ENCODE peak calls at places on chromosomes 7 and 10, in six cellular contexts. P is cardiac muscle cell; G is CD4-positive, alpha-beta T cell; O is PC-9; S is fibroblast of pulmonary artery; I is right lobe of liver. R is an unnamed sample.

GRCh38 chr10:3095373-3096139 is 28.2 kb downstream of the PFKP start:
- DNase-seq in P (no peak), G (no peak), O (peak), S (peak), I (no peak), R (peak)

GRCh38 chr10:132713421-132714095 is 72.4 kb downstream of the NKX6-2 start:
- DNase-seq in P (no peak), G (no peak), O (no peak), S (no peak), I (peak), R (no peak)

GRCh38 chr10:85542149-85542548 is 824.4 kb downstream of the GRID1 start:
- DNase-seq in P (no peak), G (no peak), O (no peak), S (no peak), I (no peak), R (no peak)

GRCh38 chr10:76883596-76883995 is 754.0 kb downstream of the KCNMA1 start:
- DNase-seq in P (no peak), G (no peak), O (no peak), S (no peak), I (no peak), R (no peak)

GRCh38 chr7:134045716-134046115 is 81.4 kb upstream of the LRGUK start:
- DNase-seq in P (no peak), G (no peak), O (no peak), S (no peak), I (no peak), R (no peak)

GRCh38 chr7:35465791-35466336 is 212.0 kb upstream of the TBX20 start:
- DNase-seq in P (peak), G (no peak), O (no peak), S (no peak), I (no peak), R (no peak)

GRCh38 chr10:70693619-70694286 is 21.4 kb downstream of the ADAMTS14 start:
- DNase-seq in P (no peak), G (no peak), O (no peak), S (peak), I (no peak), R (peak)

GRCh38 chr10:28291881-28292297 is 11.0 kb downstream of the MPP7 start:
- DNase-seq in P (no peak), G (no peak), O (no peak), S (peak), I (no peak), R (no peak)

GRCh38 chr10:62188021-62188616 is 80.5 kb downstream of the RTKN2 start:
- DNase-seq in P (no peak), G (no peak), O (no peak), S (no peak), I (no peak), R (no peak)

GRCh38 chr7:47190462-47190861 is 391.4 kb downstream of the TNS3 start:
- DNase-seq in P (no peak), G (no peak), O (no peak), S (no peak), I (no peak), R (no peak)

GRCh38 chr10:42932735-42933453 is 144.0 kb upstream of the RET start:
- DNase-seq in P (peak), G (peak), O (no peak), S (no peak), I (no peak), R (no peak)

GRCh38 chr10:113493195-113493594 is 59.7 kb upstream of the HABP2 start:
- DNase-seq in P (no peak), G (no peak), O (no peak), S (no peak), I (no peak), R (no peak)

GRCh38 chr7:151349507-151349853 is 7.9 kb downstream of the NUB1 start:
- DNase-seq in P (no peak), G (no peak), O (no peak), S (no peak), I (no peak), R (no peak)

GRCh38 chr7:73894851-73895441 is 34.0 kb downstream of the TMEM270 start:
- DNase-seq in P (no peak), G (no peak), O (peak), S (peak), I (no peak), R (peak)

GRCh38 chr10:13349776-13350274 is 1.7 kb upstream of the SEPHS1 start:
- DNase-seq in P (peak), G (no peak), O (peak), S (peak), I (peak), R (no peak)

GRCh38 chr10:96130326-96130758 is 245 bp downstream of the ZNF518A start:
- DNase-seq in P (peak), G (peak), O (peak), S (peak), I (peak), R (peak)

GRCh38 chr7:93044147-93044810 is 73.5 kb downstream of the SAMD9 start:
- DNase-seq in P (no peak), G (no peak), O (no peak), S (peak), I (no peak), R (no peak)

GRCh38 chr7:73830872-73831655 is at the start of gene CLDN4:
- DNase-seq in P (no peak), G (no peak), O (peak), S (no peak), I (no peak), R (no peak)

GRCh38 chr10:49611166-49611814 is 1.2 kb downstream of the SLC18A3 start:
- DNase-seq in P (no peak), G (no peak), O (no peak), S (no peak), I (no peak), R (no peak)

GRCh38 chr10:127132434-127132833 is 64.0 kb downstream of the INSYN2A start:
- DNase-seq in P (no peak), G (no peak), O (no peak), S (no peak), I (no peak), R (no peak)

GRCh38 chr7:46695045-46695708 is 774.1 kb upstream of the IGFBP3 start:
- DNase-seq in P (no peak), G (no peak), O (no peak), S (no peak), I (peak), R (no peak)

GRCh38 chr7:64867863-64868440 is 35.1 kb upstream of the ZNF273 start:
- DNase-seq in P (no peak), G (no peak), O (no peak), S (no peak), I (no peak), R (no peak)

GRCh38 chr10:73644015-73644743 is 2.9 kb upstream of the MYOZ1 start:
- DNase-seq in P (peak), G (peak), O (peak), S (peak), I (no peak), R (peak)

GRCh38 chr7:152860302-152860701 is 100.8 kb downstream of the ACTR3B start:
- DNase-seq in P (no peak), G (no peak), O (no peak), S (no peak), I (no peak), R (no peak)

GRCh38 chr7:98203261-98203963 is 7.8 kb upstream of the BHLHA15 start:
- DNase-seq in P (no peak), G (no peak), O (no peak), S (no peak), I (no peak), R (no peak)

GRCh38 chr10:17430647-17431355 is 23.6 kb downstream of the ST8SIA6 start:
- DNase-seq in P (peak), G (peak), O (peak), S (peak), I (peak), R (peak)

GRCh38 chr7:155090647-155091046 is 20.5 kb downstream of the HTR5A start:
- DNase-seq in P (no peak), G (no peak), O (no peak), S (no peak), I (no peak), R (no peak)

GRCh38 chr7:113370910-113371309 is 252.6 kb upstream of the SMIM30 start:
- DNase-seq in P (no peak), G (no peak), O (no peak), S (no peak), I (no peak), R (peak)

GRCh38 chr10:130744631-130745030 is 566.9 kb downstream of the TCERG1L start:
- DNase-seq in P (no peak), G (no peak), O (no peak), S (no peak), I (peak), R (no peak)

GRCh38 chr7:42758124-42758523 is 153.7 kb downstream of the C7orf25 start:
- DNase-seq in P (no peak), G (no peak), O (no peak), S (no peak), I (no peak), R (no peak)

GRCh38 chr7:134071355-134072331 is 55.5 kb upstream of the LRGUK start:
- DNase-seq in P (no peak), G (no peak), O (no peak), S (no peak), I (no peak), R (no peak)

GRCh38 chr10:95508730-95509129 is 52.4 kb downstream of the SORBS1 start:
- DNase-seq in P (peak), G (no peak), O (no peak), S (peak), I (no peak), R (no peak)

GRCh38 chr10:58488921-58489320 is 23.8 kb upstream of the BICC1 start:
- DNase-seq in P (no peak), G (no peak), O (no peak), S (peak), I (no peak), R (no peak)

GRCh38 chr10:26380815-26381214 is 57.3 kb upstream of the APBB1IP start:
- DNase-seq in P (no peak), G (no peak), O (no peak), S (peak), I (no peak), R (no peak)

GRCh38 chr10:77865585-77866324 is 60.8 kb downstream of the DLG5 start:
- DNase-seq in P (no peak), G (no peak), O (no peak), S (no peak), I (no peak), R (no peak)

GRCh38 chr7:24576171-24577052 is 3.2 kb downstream of the PALS2 start:
- DNase-seq in P (peak), G (no peak), O (peak), S (peak), I (no peak), R (peak)

DNA sequence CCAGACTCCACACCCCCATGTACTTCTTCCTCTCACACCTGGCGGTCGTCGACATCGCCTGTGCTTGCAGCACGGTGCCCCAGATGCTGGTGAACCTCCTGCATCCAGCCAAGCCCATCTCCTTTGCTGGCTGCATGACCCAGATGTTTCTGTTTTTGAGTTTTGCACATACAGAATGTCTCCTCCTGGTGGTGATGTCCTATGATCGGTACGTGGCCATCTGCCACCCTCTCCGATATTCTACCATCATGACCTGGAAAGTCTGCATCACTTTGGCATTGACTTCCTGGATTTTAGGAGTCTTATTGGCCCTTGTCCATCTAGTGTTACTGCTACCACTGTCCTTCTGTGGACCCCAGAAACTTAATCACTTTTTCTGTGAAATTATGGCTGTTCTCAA is 4.8 kb downstream of the OR2A25 start:
- DNase-seq in P (no peak), G (no peak), O (no peak), S (no peak), I (no peak), R (no peak)
- TF ChIP-seq CTCF in P (no peak), G (no peak), O (no peak), S (no peak), I (no peak), R (no peak)

DNA sequence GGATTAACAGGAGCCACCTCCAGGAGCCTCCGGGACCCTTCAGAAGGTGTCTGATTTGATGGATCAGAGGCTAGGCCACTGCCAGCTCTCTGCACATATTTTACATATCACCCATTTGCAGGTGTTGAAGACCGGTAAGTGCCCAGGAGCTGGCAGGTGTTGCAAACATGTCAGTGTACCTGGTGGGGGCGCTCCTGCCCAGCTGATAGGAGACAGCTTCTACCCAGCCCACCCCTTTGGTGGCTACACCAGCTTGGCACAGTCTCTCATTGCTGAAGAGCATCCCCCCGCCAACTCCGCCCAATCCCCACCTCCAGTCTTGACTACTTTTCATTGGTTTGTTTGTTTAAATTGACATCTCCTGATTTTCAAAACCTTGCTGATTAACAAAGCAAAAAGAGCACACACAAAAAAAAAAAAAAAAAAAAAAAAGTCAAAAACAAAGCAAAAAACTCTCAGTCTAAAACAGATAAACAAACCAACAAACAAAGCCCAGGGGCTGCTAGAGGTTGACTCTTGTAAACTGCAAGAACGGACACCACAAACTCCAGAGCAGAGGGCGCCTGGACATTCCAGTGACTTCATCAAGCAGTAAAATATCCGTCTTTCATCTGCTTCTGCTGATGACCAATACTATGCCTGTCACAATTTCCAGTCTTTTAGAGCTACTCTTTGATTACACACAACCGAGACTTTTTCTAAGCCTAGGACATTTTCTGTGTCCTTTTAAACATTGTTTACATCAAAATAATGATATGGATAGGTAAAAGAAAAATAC is 275.3 kb downstream of the NRG3 start:
- DNase-seq in P (peak), G (no peak), O (peak), S (peak), I (peak), R (no peak)
- TF ChIP-seq CTCF in P (peak), G (no peak), O (peak), S (peak), I (peak), R (no peak)

DNA sequence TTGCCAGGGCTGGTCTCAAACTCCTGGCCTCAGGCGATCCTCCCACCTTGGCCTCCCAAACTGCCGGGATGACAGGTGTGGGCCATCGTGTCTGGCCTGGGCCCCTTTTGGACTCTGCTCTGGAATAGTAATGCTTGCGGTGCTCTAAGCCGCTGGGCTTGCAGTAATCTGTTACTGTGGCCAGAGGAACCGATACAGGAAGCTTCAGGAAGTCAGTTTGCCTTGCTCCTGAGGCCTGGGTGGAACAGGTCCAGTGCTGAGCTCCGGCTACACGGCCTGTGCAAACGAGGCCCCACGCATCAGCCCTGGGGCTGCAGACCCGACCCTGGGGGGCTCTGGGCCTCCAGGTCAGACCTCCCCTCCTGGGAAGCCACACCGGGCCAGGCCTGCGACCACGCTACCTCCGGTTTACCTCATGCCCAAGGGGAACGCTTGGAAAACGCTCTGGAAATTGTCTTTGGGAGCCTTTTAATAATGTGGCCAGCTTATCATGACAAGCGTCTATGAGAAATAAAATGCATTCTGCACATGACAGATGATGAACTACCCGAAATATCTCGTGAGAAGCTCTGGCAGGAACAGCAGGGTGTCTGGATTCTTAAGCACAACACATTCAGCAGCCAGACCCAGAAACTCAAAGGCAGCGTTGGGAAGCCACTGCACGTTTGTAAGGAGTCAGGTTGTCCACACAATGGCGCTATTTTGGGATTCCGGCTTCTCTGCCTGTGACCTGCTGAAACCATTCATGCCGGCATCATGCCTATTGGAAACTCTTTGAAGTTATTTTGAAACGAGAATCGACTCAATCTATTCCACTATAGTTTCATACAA is 10.1 kb upstream of the ADAP1 start:
- DNase-seq in P (peak), G (no peak), O (no peak), S (peak), I (no peak), R (no peak)
- TF ChIP-seq CTCF in P (peak), G (no peak), O (no peak), S (peak), I (no peak), R (no peak)

GRCh38 chr10:7532723-7533498 is 122.1 kb upstream of the SFMBT2 start:
- DNase-seq in P (no peak), G (no peak), O (no peak), S (no peak), I (no peak), R (no peak)
- TF ChIP-seq CTCF in P (no peak), G (no peak), O (no peak), S (no peak), I (no peak), R (no peak)

GRCh38 chr7:126790763-126791162 is 462.0 kb downstream of the GRM8 start:
- DNase-seq in P (no peak), G (no peak), O (no peak), S (no peak), I (no peak), R (no peak)
- TF ChIP-seq CTCF in P (no peak), G (no peak), O (peak), S (no peak), I (no peak), R (no peak)

DNA sequence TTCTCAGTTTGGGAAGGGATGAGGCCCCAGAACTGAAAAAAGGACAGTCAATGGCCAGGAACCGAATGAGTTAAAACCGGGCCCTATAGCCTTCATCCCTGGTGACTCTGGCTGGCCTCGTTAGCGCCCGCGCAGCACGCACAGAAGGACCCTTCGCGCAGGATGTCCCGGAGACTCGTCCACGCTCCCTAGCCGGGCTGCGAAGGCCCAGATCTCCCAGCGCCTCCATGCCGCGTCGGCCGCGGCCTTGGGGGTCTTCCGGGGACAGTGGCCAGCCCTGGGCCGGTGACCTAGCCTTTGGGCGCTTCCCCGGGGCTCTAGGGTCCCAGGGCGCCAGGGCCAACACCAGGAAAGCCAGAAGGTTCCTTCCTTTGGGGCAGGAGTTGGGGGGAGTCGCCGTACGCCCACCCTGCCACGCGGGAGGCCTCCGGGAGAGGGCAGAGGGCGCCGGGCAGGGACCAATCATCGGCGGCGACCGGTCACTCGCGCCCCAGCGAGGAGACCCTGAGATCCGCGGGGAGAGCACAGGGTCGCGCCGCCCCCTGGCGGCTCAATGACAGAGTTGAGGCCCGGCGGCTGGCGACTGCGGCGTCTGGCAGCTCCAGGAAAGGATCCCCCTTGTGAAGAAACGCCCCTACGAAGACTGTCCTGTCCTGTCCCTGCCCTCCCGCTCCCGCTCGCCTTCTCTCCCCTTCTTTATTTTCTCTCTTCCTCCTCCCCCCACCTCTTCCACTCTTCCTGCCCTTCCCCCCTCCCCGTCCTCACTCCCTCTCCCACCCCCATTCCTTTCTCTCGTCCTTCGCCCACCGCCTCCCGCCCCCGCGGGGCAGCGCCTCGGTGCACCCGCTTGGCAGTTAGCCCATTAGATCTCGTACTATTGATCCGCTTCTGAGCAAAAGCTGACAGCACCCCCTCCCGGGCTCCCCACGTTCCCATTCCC is 62.3 kb upstream of the LBX1 start:
- DNase-seq in P (peak), G (peak), O (no peak), S (peak), I (peak), R (no peak)
- TF ChIP-seq CTCF in P (peak), G (peak), O (peak), S (peak), I (peak), R (peak)